ENCODE peak calls at places on chromosomes 11 and 22, in four cellular contexts. One of them, this sample, is unnamed.

GRCh38 chr11:44315947-44316387 is 6.0 kb upstream of the ALX4 start:
- DNase-seq in K562: no peak
- DNase-seq in GM12878: no peak
- DNase-seq in HepG2: no peak
- DNase-seq in this sample: peak

GRCh38 chr11:106457727-106458126 is 380.3 kb downstream of the AASDHPPT start:
- DNase-seq in GM12878: no peak
- DNase-seq in K562: no peak
- DNase-seq in HepG2: peak
- DNase-seq in this sample: no peak

GRCh38 chr11:116122697-116123472 is 618.7 kb upstream of the CADM1 start:
- DNase-seq in K562: no peak
- DNase-seq in GM12878: no peak
- DNase-seq in HepG2: no peak
- DNase-seq in this sample: no peak

GRCh38 chr11:77065878-77066228 is 918 bp upstream of the CAPN5 start:
- DNase-seq in GM12878: no peak
- DNase-seq in K562: no peak
- DNase-seq in HepG2: no peak
- DNase-seq in this sample: no peak

GRCh38 chr11:94730153-94730552 is 38.0 kb upstream of the AMOTL1 start:
- DNase-seq in GM12878: no peak
- DNase-seq in K562: no peak
- DNase-seq in HepG2: no peak
- DNase-seq in this sample: no peak

GRCh38 chr11:63536669-63537292 is at the start of gene PLAAT4:
- DNase-seq in HepG2: peak
- DNase-seq in GM12878: peak
- DNase-seq in K562: no peak
- DNase-seq in this sample: no peak

GRCh38 chr11:94120946-94121345 is 7.7 kb upstream of the PANX1 start:
- DNase-seq in HepG2: no peak
- DNase-seq in GM12878: no peak
- DNase-seq in K562: no peak
- DNase-seq in this sample: no peak

GRCh38 chr11:19447150-19447566 is 206.4 kb upstream of the E2F8 start:
- DNase-seq in HepG2: no peak
- DNase-seq in K562: no peak
- DNase-seq in GM12878: no peak
- DNase-seq in this sample: no peak

GRCh38 chr11:115930886-115931537 is 426.8 kb upstream of the CADM1 start:
- DNase-seq in GM12878: no peak
- DNase-seq in K562: no peak
- DNase-seq in HepG2: no peak
- DNase-seq in this sample: no peak

GRCh38 chr11:67680701-67681472 is 6.5 kb upstream of the ALDH3B2 start:
- DNase-seq in K562: no peak
- DNase-seq in GM12878: no peak
- DNase-seq in HepG2: no peak
- DNase-seq in this sample: no peak

GRCh38 chr22:20017622-20017958 is 967 bp upstream of the ARVCF start:
- DNase-seq in K562: no peak
- DNase-seq in GM12878: no peak
- DNase-seq in HepG2: no peak
- DNase-seq in this sample: no peak

GRCh38 chr11:130145328-130145812 is 14.2 kb upstream of the ST14 start:
- DNase-seq in HepG2: peak
- DNase-seq in GM12878: no peak
- DNase-seq in K562: no peak
- DNase-seq in this sample: no peak

GRCh38 chr22:41539146-41540005 is 4.9 kb downstream of the POLR3H start:
- DNase-seq in HepG2: peak
- DNase-seq in K562: no peak
- DNase-seq in GM12878: no peak
- DNase-seq in this sample: no peak

GRCh38 chr11:61021661-61022212 is 50.3 kb downstream of the CD6 start:
- DNase-seq in GM12878: no peak
- DNase-seq in HepG2: no peak
- DNase-seq in K562: peak
- DNase-seq in this sample: no peak

GRCh38 chr11:26649884-26650283 is 72.0 kb downstream of the SLC5A12 start:
- DNase-seq in K562: peak
- DNase-seq in HepG2: peak
- DNase-seq in GM12878: peak
- DNase-seq in this sample: peak

GRCh38 chr11:64759722-64760719 is at the start of gene PYGM:
- DNase-seq in HepG2: no peak
- DNase-seq in K562: peak
- DNase-seq in GM12878: no peak
- DNase-seq in this sample: no peak

GRCh38 chr22:37546436-37547248 is 13.6 kb upstream of the CDC42EP1 start:
- DNase-seq in K562: no peak
- DNase-seq in GM12878: no peak
- DNase-seq in HepG2: peak
- DNase-seq in this sample: no peak

GRCh38 chr11:69508974-69509373 is 27.5 kb downstream of the LINC01488 start:
- DNase-seq in GM12878: no peak
- DNase-seq in K562: no peak
- DNase-seq in HepG2: no peak
- DNase-seq in this sample: no peak

GRCh38 chr11:126766425-126766824 is 234.1 kb downstream of the KIRREL3 start:
- DNase-seq in K562: peak
- DNase-seq in GM12878: no peak
- DNase-seq in HepG2: no peak
- DNase-seq in this sample: no peak

GRCh38 chr11:95138448-95138847 is 48.8 kb downstream of the ENDOD1 start:
- DNase-seq in K562: no peak
- DNase-seq in HepG2: no peak
- DNase-seq in GM12878: no peak
- DNase-seq in this sample: no peak

GRCh38 chr11:9769621-9770020 is 105.7 kb downstream of the SWAP70 start:
- DNase-seq in GM12878: no peak
- DNase-seq in HepG2: no peak
- DNase-seq in K562: no peak
- DNase-seq in this sample: no peak

GRCh38 chr11:2524446-2525165 is 79.8 kb downstream of the KCNQ1 start:
- DNase-seq in K562: no peak
- DNase-seq in GM12878: no peak
- DNase-seq in HepG2: no peak
- DNase-seq in this sample: no peak

GRCh38 chr11:2526808-2527381 is 82.1 kb downstream of the KCNQ1 start:
- DNase-seq in GM12878: no peak
- DNase-seq in HepG2: no peak
- DNase-seq in K562: peak
- DNase-seq in this sample: no peak

GRCh38 chr11:2527621-2528291 is 82.9 kb downstream of the KCNQ1 start:
- DNase-seq in K562: no peak
- DNase-seq in HepG2: no peak
- DNase-seq in GM12878: no peak
- DNase-seq in this sample: no peak

GRCh38 chr11:2525166-2525861 is 80.5 kb downstream of the KCNQ1 start:
- DNase-seq in GM12878: no peak
- DNase-seq in K562: no peak
- DNase-seq in HepG2: no peak
- DNase-seq in this sample: no peak

DNA sequence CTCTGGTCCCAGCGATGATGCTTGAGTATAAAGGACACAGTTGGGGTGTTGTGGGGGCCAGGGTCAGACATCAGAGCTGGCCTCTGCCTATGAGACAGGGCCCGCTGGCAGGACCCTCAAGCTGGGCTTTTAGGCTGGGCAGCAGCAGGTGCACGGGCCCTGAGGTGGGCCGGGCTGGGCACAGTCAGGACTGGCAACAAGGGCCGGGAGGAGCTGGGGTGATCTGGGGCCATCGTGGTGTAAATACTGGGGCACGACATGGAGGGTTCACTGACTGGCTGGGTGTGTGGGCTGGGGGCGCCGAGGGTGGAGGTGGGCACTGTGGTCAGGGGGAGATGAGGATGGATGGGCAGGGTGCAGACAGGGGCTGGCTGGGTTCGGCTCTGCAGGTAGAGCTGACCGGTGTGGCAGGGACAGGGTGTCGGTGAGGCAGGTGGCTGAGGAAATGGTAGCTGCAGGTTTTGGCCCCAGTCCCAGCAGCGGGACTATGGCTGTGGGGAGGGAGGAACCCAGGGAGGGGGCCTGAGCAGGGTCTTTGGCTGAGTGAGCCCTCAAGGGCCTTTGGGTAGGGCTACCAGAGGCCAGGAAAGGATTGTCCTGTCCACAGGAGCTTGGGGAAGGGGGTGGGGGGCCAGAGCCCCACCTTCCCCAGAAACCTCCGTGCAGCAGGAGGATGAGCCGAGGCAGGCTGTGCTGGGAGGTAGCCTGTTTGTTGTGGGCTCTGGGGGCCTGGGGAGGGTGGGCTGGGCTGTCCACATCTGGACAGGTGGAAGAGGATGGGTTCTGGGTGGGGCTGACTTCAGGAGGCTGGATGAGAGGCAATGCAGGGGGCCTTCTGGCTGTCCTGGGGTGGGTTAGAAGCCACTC is 81.4 kb downstream of the KCNQ1 start:
- DNase-seq in GM12878: no peak
- DNase-seq in HepG2: no peak
- DNase-seq in K562: no peak
- DNase-seq in this sample: no peak
- TF ChIP-seq POLR2AphosphoS2 in GM12878: no peak
- TF ChIP-seq POLR2AphosphoS2 in HepG2: no peak
- TF ChIP-seq POLR2AphosphoS2 in K562: no peak
- TF ChIP-seq POLR2AphosphoS2 in this sample: no peak

DNA sequence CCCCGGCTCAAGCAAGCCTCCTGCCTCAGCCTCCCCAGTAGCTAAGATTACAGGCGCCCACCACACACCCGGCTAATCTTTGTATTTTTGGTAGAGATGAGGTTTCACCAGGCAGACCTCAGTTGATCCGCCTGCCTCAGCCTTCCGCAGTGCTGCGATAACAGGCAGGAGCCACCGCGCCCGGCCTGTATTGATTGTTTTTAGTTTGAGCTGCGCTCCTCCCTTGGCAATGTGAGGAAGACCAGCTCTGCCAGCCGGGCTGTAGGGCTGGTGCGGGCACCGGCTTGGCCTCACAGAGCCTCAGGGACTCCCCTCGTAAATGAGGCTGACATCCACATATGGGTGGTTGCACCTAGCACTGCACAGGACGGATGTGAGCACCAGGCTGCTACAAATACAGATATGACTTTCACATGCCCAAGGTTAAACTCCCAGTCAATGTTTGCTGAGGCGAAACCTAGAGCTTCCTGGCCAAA is 7.5 kb upstream of the SLC2A11 start:
- DNase-seq in K562: no peak
- DNase-seq in HepG2: no peak
- DNase-seq in GM12878: no peak
- DNase-seq in this sample: no peak
- TF ChIP-seq RFX5 in K562: no peak
- TF ChIP-seq RFX5 in HepG2: no peak
- TF ChIP-seq RFX5 in GM12878: no peak
- TF ChIP-seq RFX5 in this sample: no peak

GRCh38 chr11:122365545-122366380 is 249.7 kb upstream of the BLID start:
- DNase-seq in GM12878: no peak
- DNase-seq in K562: no peak
- DNase-seq in HepG2: no peak
- DNase-seq in this sample: no peak
- TF ChIP-seq POLR2AphosphoS2 in GM12878: no peak
- TF ChIP-seq POLR2AphosphoS2 in K562: no peak
- TF ChIP-seq POLR2AphosphoS2 in HepG2: no peak
- TF ChIP-seq POLR2AphosphoS2 in this sample: no peak

DNA sequence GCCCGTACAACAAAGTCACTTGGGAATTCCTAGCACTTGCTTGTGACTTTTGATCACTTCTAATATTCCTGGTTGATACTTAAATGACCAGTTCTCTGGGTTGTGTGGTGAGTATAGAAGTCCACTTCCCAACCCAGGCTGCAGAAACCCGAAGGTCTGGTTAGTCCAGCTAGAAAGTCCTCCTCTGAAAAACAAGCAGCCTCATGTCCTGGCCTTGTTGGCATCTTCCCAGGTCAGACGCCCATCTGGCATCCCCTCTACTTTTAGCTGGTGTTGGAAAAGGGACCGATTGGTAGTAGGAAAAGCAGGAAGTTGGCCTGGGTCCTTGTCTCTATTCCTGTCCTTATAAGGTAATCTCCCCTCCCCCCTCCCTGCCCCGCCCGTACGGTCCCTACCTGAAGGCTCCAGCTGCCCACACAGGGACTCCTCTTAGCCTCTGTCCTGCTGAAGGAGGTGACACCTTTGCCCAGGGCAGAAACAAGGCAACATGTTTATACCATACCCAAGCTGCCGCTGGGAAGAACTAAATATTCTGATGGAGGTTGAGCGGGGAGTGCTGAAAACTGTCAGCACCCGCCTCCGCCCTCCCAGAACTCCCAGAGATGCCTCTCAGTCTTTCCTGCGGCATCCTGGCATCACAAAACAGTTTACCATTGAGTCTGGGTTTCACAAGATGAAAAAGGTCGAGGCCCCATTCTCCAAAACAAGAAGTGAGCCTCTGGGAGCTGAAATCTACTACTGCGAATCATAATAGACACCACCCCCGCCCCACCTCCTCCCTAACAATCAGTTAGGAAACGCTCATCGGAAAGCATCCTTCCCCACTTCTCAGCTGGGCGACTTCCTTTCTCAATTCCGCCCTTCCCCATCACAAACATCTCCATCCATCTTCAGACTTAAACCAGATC is 1.3 kb downstream of the SUN2 start:
- DNase-seq in K562: no peak
- DNase-seq in GM12878: no peak
- DNase-seq in HepG2: peak
- DNase-seq in this sample: no peak
- TF ChIP-seq RFX5 in K562: no peak
- TF ChIP-seq RFX5 in GM12878: no peak
- TF ChIP-seq RFX5 in HepG2: no peak
- TF ChIP-seq RFX5 in this sample: no peak

DNA sequence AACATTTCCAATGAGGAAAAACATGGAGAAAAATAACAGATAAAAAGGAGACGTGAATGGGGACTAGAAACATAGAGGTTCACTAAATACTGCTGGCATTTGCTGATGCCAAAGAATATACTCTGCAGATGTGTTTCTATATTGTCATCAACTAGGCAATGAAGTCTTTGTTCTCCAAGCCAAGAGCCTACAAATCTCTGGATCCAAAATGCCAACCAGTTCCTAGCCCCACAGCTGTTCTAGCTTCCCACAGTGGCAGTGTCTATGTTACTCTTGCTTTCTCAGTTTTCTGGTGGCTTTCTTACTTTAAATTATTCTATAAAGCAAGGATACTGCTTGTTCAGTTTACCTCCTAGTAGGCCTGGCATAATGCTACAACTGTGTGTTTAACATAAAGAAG is 977.9 kb upstream of the CCDC90B start:
- DNase-seq in K562: no peak
- DNase-seq in GM12878: no peak
- DNase-seq in HepG2: no peak
- DNase-seq in this sample: no peak
- TF ChIP-seq POLR2AphosphoS2 in K562: no peak
- TF ChIP-seq POLR2AphosphoS2 in GM12878: no peak
- TF ChIP-seq POLR2AphosphoS2 in HepG2: no peak
- TF ChIP-seq POLR2AphosphoS2 in this sample: no peak